ENCODE peak calls at places on chromosome 16, in eight cellular contexts. S, K, P, O, I, C, B and G are unnamed samples.

GRCh38 chr16:11793840-11794239 is 3.2 kb downstream of the ZC3H7A start:
- DNase-seq in S (no peak), K (no peak), P (no peak), O (no peak), I (no peak), C (peak), B (no peak), G (no peak)

GRCh38 chr16:68379472-68380347 is 68.6 kb downstream of the SMPD3 start:
- DNase-seq in S (no peak), K (no peak), P (no peak), O (no peak), I (no peak), C (no peak), B (peak), G (no peak)

GRCh38 chr16:68987734-68988457 is 117.6 kb upstream of the HAS3 start:
- DNase-seq in S (no peak), K (no peak), P (no peak), O (no peak), I (no peak), C (no peak), B (no peak), G (no peak)

GRCh38 chr16:87860553-87861299 is 8.6 kb downstream of the SLC7A5 start:
- DNase-seq in S (no peak), K (no peak), P (no peak), O (no peak), I (peak), C (no peak), B (no peak), G (no peak)

GRCh38 chr16:86865866-86866675 is 287.7 kb downstream of the FOXL1 start:
- DNase-seq in S (no peak), K (peak), P (no peak), O (no peak), I (no peak), C (peak), B (no peak), G (no peak)

GRCh38 chr16:30183961-30184429 is 593 bp downstream of the CORO1A start:
- DNase-seq in S (no peak), K (no peak), P (no peak), O (peak), I (no peak), C (no peak), B (peak), G (peak)

GRCh38 chr16:85383836-85384825 is 229.0 kb upstream of the GSE1 start:
- DNase-seq in S (no peak), K (peak), P (no peak), O (no peak), I (no peak), C (peak), B (no peak), G (no peak)

GRCh38 chr16:12057276-12057675 is 80.7 kb downstream of the SNX29 start:
- DNase-seq in S (no peak), K (no peak), P (peak), O (no peak), I (no peak), C (no peak), B (no peak), G (no peak)

GRCh38 chr16:54602666-54603065 is 316.1 kb upstream of the IRX3 start:
- DNase-seq in S (no peak), K (no peak), P (no peak), O (no peak), I (no peak), C (no peak), B (no peak), G (no peak)

GRCh38 chr16:340370-341091 is 12.0 kb downstream of the AXIN1 start:
- DNase-seq in S (no peak), K (no peak), P (no peak), O (no peak), I (no peak), C (no peak), B (no peak), G (no peak)

GRCh38 chr16:65663774-65664173 is 541.9 kb upstream of the CDH11 start:
- DNase-seq in S (peak), K (no peak), P (no peak), O (no peak), I (peak), C (no peak), B (no peak), G (no peak)

GRCh38 chr16:75114946-75115825 is 1.4 kb downstream of the LDHD start:
- DNase-seq in S (no peak), K (no peak), P (no peak), O (no peak), I (no peak), C (no peak), B (no peak), G (no peak)

GRCh38 chr16:67137605-67138004 is 13.2 kb downstream of the B3GNT9 start:
- DNase-seq in S (no peak), K (no peak), P (no peak), O (no peak), I (no peak), C (no peak), B (no peak), G (no peak)

GRCh38 chr16:89195521-89196171 is 4.7 kb downstream of the SLC22A31 start:
- DNase-seq in S (no peak), K (no peak), P (no peak), O (no peak), I (no peak), C (no peak), B (no peak), G (no peak)